ENCODE peak calls at places on chromosomes 11 and 22, in four cellular contexts. One of them, this sample, is unnamed.

GRCh38 chr11:104759464-104759863 is 138.8 kb downstream of the CASP12 start:
- DNase-seq in suprapubic skin: no peak
- DNase-seq in RWPE2: no peak
- DNase-seq in neural progenitor cell: no peak
- DNase-seq in this sample: no peak

GRCh38 chr22:46641829-46642266 is 21.7 kb downstream of the GRAMD4 start:
- DNase-seq in suprapubic skin: no peak
- DNase-seq in neural progenitor cell: no peak
- DNase-seq in RWPE2: no peak
- DNase-seq in this sample: no peak

GRCh38 chr11:127993788-127994187 is 593.6 kb downstream of the ETS1 start:
- DNase-seq in RWPE2: no peak
- DNase-seq in neural progenitor cell: peak
- DNase-seq in suprapubic skin: no peak
- DNase-seq in this sample: no peak

GRCh38 chr22:22884888-22885840 is 2.5 kb upstream of the IGLL5 start:
- DNase-seq in RWPE2: no peak
- DNase-seq in neural progenitor cell: no peak
- DNase-seq in suprapubic skin: no peak
- DNase-seq in this sample: peak

GRCh38 chr11:75259711-75260110 is 19.1 kb downstream of the TPBGL start:
- DNase-seq in RWPE2: peak
- DNase-seq in suprapubic skin: peak
- DNase-seq in neural progenitor cell: no peak
- DNase-seq in this sample: no peak

GRCh38 chr11:34219862-34220490 is 114.5 kb downstream of the NAT10 start:
- DNase-seq in RWPE2: no peak
- DNase-seq in suprapubic skin: no peak
- DNase-seq in neural progenitor cell: no peak
- DNase-seq in this sample: no peak

GRCh38 chr11:118046964-118047700 is 29.7 kb upstream of the TMPRSS4 start:
- DNase-seq in neural progenitor cell: no peak
- DNase-seq in RWPE2: no peak
- DNase-seq in suprapubic skin: no peak
- DNase-seq in this sample: no peak

GRCh38 chr11:34075178-34075820 is 23.8 kb downstream of the CAPRIN1 start:
- DNase-seq in suprapubic skin: no peak
- DNase-seq in RWPE2: no peak
- DNase-seq in neural progenitor cell: no peak
- DNase-seq in this sample: no peak

GRCh38 chr11:9953994-9954626 is 290.2 kb downstream of the SWAP70 start:
- DNase-seq in suprapubic skin: no peak
- DNase-seq in neural progenitor cell: no peak
- DNase-seq in RWPE2: no peak
- DNase-seq in this sample: no peak

GRCh38 chr11:68424981-68425865 is 35.3 kb upstream of the PPP6R3 start:
- DNase-seq in neural progenitor cell: no peak
- DNase-seq in suprapubic skin: no peak
- DNase-seq in RWPE2: no peak
- DNase-seq in this sample: no peak

GRCh38 chr11:17386331-17387084 is 2.0 kb downstream of the KCNJ11 start:
- DNase-seq in RWPE2: no peak
- DNase-seq in neural progenitor cell: peak
- DNase-seq in suprapubic skin: peak
- DNase-seq in this sample: no peak

GRCh38 chr11:1827095-1827797 is 7.5 kb upstream of the SYT8 start:
- DNase-seq in RWPE2: peak
- DNase-seq in suprapubic skin: peak
- DNase-seq in neural progenitor cell: no peak
- DNase-seq in this sample: peak

DNA sequence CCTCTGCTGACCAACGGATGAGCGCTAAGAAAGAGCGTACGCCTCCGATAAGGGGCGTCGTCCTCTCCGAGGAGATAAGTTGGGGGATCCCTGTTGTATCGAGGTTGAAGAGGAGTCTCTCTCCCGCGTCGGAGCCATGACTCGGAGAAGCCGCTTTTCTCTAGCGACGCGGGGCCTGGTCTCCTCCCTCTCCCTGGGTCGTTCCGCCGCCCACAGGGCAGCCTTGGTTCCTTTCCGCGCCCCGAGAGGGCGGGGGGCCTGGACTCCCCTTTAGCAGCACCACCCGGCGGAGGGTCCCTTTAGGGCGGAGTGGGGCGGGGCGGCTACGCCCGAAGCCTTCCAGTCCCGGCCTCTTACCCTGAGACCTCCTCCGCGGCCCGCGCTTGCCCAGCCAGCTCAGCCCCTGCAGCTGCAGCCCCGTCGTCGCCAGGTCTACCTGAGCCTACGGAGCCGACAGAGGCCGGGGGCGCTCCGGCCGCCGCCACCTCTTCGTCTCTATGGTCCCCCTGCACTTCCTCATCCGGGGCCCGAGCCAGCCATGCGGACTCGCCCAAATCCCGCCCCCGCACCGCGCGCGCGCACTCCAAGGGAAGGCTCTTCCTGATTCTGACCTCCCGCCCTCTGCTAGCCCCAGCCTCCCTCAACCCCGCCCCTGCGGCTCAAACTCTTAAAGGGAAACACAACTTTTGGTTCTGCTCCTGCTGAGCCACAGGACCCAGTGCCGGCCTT is at the start of gene PRR14L:
- DNase-seq in RWPE2: peak
- DNase-seq in neural progenitor cell: peak
- DNase-seq in suprapubic skin: peak
- DNase-seq in this sample: peak
- TF ChIP-seq CTCF in RWPE2: peak
- TF ChIP-seq CTCF in neural progenitor cell: peak
- TF ChIP-seq CTCF in suprapubic skin: no peak
- TF ChIP-seq CTCF in this sample: no peak

GRCh38 chr22:31850135-31850534 is 94.2 kb upstream of the YWHAH start:
- DNase-seq in suprapubic skin: no peak
- DNase-seq in RWPE2: no peak
- DNase-seq in neural progenitor cell: no peak
- DNase-seq in this sample: no peak
- H3K27ac ChIP-seq in suprapubic skin: no peak
- H3K27ac ChIP-seq in RWPE2: no peak
- H3K27ac ChIP-seq in neural progenitor cell: no peak
- H3K27ac ChIP-seq in this sample: no peak

GRCh38 chr11:12077535-12078280 is 32.7 kb upstream of the MICAL2 start:
- DNase-seq in RWPE2: no peak
- DNase-seq in suprapubic skin: peak
- DNase-seq in neural progenitor cell: no peak
- DNase-seq in this sample: no peak

GRCh38 chr11:12074529-12075195 is 35.7 kb upstream of the MICAL2 start:
- DNase-seq in suprapubic skin: peak
- DNase-seq in RWPE2: no peak
- DNase-seq in neural progenitor cell: no peak
- DNase-seq in this sample: no peak

GRCh38 chr11:12075822-12076821 is 34.3 kb upstream of the MICAL2 start:
- DNase-seq in RWPE2: peak
- DNase-seq in neural progenitor cell: no peak
- DNase-seq in suprapubic skin: peak
- DNase-seq in this sample: peak

GRCh38 chr11:12075291-12075690 is 35.1 kb upstream of the MICAL2 start:
- DNase-seq in RWPE2: no peak
- DNase-seq in suprapubic skin: peak
- DNase-seq in neural progenitor cell: no peak
- DNase-seq in this sample: no peak

DNA sequence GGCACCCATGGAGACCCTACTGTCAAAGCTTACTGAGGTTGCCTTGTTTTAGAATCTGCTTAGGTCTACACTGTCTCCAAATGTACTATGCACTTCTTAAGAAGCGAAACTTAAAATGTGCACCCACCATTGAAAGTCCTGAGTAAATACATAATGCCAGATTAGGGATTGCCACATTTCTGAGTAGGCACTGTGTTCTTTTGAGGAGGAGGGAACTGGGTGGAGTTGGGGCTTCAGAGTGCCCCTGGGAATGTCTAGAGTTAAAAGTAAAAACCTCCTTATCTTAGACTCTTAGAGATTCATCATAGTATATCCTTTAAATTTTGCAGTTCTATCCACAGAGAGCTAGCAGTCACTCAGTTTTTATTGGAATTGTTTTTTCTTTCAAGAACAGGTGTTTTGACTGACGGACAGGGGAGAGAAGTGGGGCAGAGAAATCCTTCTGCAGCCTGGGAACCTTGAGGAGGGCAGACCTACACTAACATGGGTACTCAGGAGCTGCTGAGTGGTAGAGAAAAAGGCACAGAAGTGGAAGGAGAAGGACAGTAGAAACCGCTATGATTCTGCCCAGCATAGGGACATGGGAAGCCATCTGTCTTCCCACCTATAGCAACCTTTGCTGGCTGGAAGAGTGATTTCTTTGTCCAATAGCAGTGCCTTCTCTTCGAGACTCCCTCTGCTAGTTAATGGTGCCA is 33.4 kb upstream of the MICAL2 start:
- DNase-seq in suprapubic skin: peak
- DNase-seq in neural progenitor cell: no peak
- DNase-seq in RWPE2: no peak
- DNase-seq in this sample: no peak
- H3K4me3 ChIP-seq in suprapubic skin: no peak
- H3K4me3 ChIP-seq in neural progenitor cell: no peak
- H3K4me3 ChIP-seq in RWPE2: no peak
- H3K4me3 ChIP-seq in this sample: peak

DNA sequence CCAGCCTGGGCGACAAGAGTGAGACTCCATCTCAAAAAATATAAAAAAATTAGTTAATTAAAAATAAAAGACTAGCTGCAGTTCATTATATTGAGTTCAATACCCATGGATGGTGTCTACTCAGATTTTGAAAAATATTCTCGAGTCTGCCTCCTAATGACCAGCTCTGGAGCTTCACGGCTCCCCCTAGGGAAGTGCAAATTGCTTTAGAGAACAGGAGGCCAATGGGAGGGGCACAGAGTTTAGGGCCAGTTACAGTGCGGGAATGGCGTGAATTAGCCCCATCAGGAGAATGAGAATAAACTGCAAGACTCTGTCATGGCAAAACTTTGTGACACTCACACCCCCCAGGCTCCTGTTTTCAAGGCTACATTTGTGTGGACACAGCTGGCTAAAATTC is 4.6 kb downstream of the FGF4 start:
- DNase-seq in suprapubic skin: no peak
- DNase-seq in RWPE2: no peak
- DNase-seq in neural progenitor cell: peak
- DNase-seq in this sample: no peak
- TF ChIP-seq CTCF in suprapubic skin: no peak
- TF ChIP-seq CTCF in RWPE2: no peak
- TF ChIP-seq CTCF in neural progenitor cell: peak
- TF ChIP-seq CTCF in this sample: no peak

GRCh38 chr22:35661377-35661937 is 13.2 kb downstream of the APOL6 start:
- DNase-seq in suprapubic skin: no peak
- DNase-seq in RWPE2: no peak
- DNase-seq in neural progenitor cell: no peak
- DNase-seq in this sample: no peak
- H3K27ac ChIP-seq in suprapubic skin: no peak
- H3K27ac ChIP-seq in RWPE2: no peak
- H3K27ac ChIP-seq in neural progenitor cell: no peak
- H3K27ac ChIP-seq in this sample: no peak

This sample was measured in coronary artery.